ENCODE peak calls at places on chromosomes 3 and 15, in five cellular contexts. One of them, this sample, is unnamed.

GRCh38 chr3:69250014-69250413 is 127.6 kb upstream of the LMOD3 start:
- DNase-seq in Calu3: peak; percentile 78
- DNase-seq in dermis microvascular lymphatic vessel endothelial cell: no peak
- DNase-seq in NCI-H460: no peak
- DNase-seq in A673: peak; percentile 42
- DNase-seq in this sample: no peak

GRCh38 chr15:69478259-69478687 is 25.7 kb downstream of the RPLP1 start:
- DNase-seq in Calu3: peak; percentile 82
- DNase-seq in A673: peak; percentile 82
- DNase-seq in NCI-H460: no peak
- DNase-seq in dermis microvascular lymphatic vessel endothelial cell: peak; percentile 54
- DNase-seq in this sample: peak; percentile 48

GRCh38 chr3:123586131-123586530 is 1.3 kb upstream of the HACD2 start:
- DNase-seq in Calu3: peak; percentile 58
- DNase-seq in A673: peak; percentile 98
- DNase-seq in NCI-H460: peak; percentile 30
- DNase-seq in dermis microvascular lymphatic vessel endothelial cell: peak; percentile 64
- DNase-seq in this sample: peak; percentile 59

GRCh38 chr3:134325106-134325705 is 49.0 kb downstream of the AMOTL2 start:
- DNase-seq in A673: no peak
- DNase-seq in Calu3: no peak
- DNase-seq in dermis microvascular lymphatic vessel endothelial cell: no peak
- DNase-seq in NCI-H460: no peak
- DNase-seq in this sample: no peak

GRCh38 chr15:100740105-100740504 is 137.7 kb downstream of the ASB7 start:
- DNase-seq in dermis microvascular lymphatic vessel endothelial cell: no peak
- DNase-seq in NCI-H460: no peak
- DNase-seq in Calu3: no peak
- DNase-seq in A673: no peak
- DNase-seq in this sample: no peak

GRCh38 chr15:89556413-89557262 is 18.6 kb upstream of the TICRR start:
- DNase-seq in NCI-H460: peak; percentile 67
- DNase-seq in A673: peak; percentile 85
- DNase-seq in Calu3: peak; percentile 74
- DNase-seq in dermis microvascular lymphatic vessel endothelial cell: peak; percentile 77
- DNase-seq in this sample: peak; percentile 82

GRCh38 chr3:195209836-195210551 is 61.0 kb downstream of the XXYLT1 start:
- DNase-seq in NCI-H460: no peak
- DNase-seq in A673: no peak
- DNase-seq in dermis microvascular lymphatic vessel endothelial cell: peak; percentile 65
- DNase-seq in Calu3: no peak
- DNase-seq in this sample: peak; percentile 28

GRCh38 chr3:12754315-12754714 is 4.7 kb downstream of the TMEM40 start:
- DNase-seq in Calu3: no peak
- DNase-seq in A673: no peak
- DNase-seq in dermis microvascular lymphatic vessel endothelial cell: no peak
- DNase-seq in NCI-H460: no peak
- DNase-seq in this sample: no peak

GRCh38 chr3:21920431-21920830 is 169.4 kb upstream of the ZNF385D start:
- DNase-seq in Calu3: no peak
- DNase-seq in dermis microvascular lymphatic vessel endothelial cell: no peak
- DNase-seq in A673: no peak
- DNase-seq in NCI-H460: no peak
- DNase-seq in this sample: no peak

GRCh38 chr15:38750816-38751215 is 186.2 kb upstream of the RASGRP1 start:
- DNase-seq in A673: peak; percentile 4
- DNase-seq in NCI-H460: no peak
- DNase-seq in dermis microvascular lymphatic vessel endothelial cell: no peak
- DNase-seq in Calu3: no peak
- DNase-seq in this sample: no peak

GRCh38 chr3:14587733-14588360 is 47.7 kb upstream of the GRIP2 start:
- DNase-seq in Calu3: no peak
- DNase-seq in A673: no peak
- DNase-seq in dermis microvascular lymphatic vessel endothelial cell: no peak
- DNase-seq in NCI-H460: no peak
- DNase-seq in this sample: no peak

GRCh38 chr3:5186854-5187151 is 704 bp upstream of the EDEM1 start:
- DNase-seq in Calu3: no peak
- DNase-seq in NCI-H460: no peak
- DNase-seq in dermis microvascular lymphatic vessel endothelial cell: peak; percentile 50
- DNase-seq in A673: peak; percentile 28
- DNase-seq in this sample: no peak

GRCh38 chr3:69406156-69406555 is 20.3 kb upstream of the FRMD4B start:
- DNase-seq in Calu3: no peak
- DNase-seq in A673: no peak
- DNase-seq in dermis microvascular lymphatic vessel endothelial cell: peak; percentile 64
- DNase-seq in NCI-H460: no peak
- DNase-seq in this sample: peak; percentile 71

GRCh38 chr15:50873935-50874353 is 34.5 kb upstream of the AP4E1 start:
- DNase-seq in NCI-H460: no peak
- DNase-seq in Calu3: peak; percentile 43
- DNase-seq in A673: no peak
- DNase-seq in dermis microvascular lymphatic vessel endothelial cell: no peak
- DNase-seq in this sample: no peak

GRCh38 chr3:13171704-13172643 is 98.7 kb upstream of the IQSEC1 start:
- DNase-seq in A673: no peak
- DNase-seq in Calu3: no peak
- DNase-seq in NCI-H460: peak; percentile 29
- DNase-seq in dermis microvascular lymphatic vessel endothelial cell: no peak
- DNase-seq in this sample: no peak

GRCh38 chr15:82044373-82045178 is 1.2 kb downstream of the MEX3B start:
- DNase-seq in Calu3: no peak
- DNase-seq in dermis microvascular lymphatic vessel endothelial cell: peak; percentile 79
- DNase-seq in A673: peak; percentile 64
- DNase-seq in NCI-H460: no peak
- DNase-seq in this sample: peak; percentile 67

GRCh38 chr3:32620911-32621310 is 50.3 kb upstream of the DYNC1LI1 start:
- DNase-seq in Calu3: no peak
- DNase-seq in NCI-H460: no peak
- DNase-seq in dermis microvascular lymphatic vessel endothelial cell: no peak
- DNase-seq in A673: no peak
- DNase-seq in this sample: no peak

GRCh38 chr3:12135029-12135634 is 23.6 kb downstream of the TIMP4 start:
- DNase-seq in Calu3: peak; percentile 76
- DNase-seq in A673: peak; percentile 68
- DNase-seq in NCI-H460: peak; percentile 37
- DNase-seq in dermis microvascular lymphatic vessel endothelial cell: peak; percentile 70
- DNase-seq in this sample: peak; percentile 61

GRCh38 chr3:45367451-45367850 is 20.9 kb upstream of the LARS2 start:
- DNase-seq in dermis microvascular lymphatic vessel endothelial cell: no peak
- DNase-seq in A673: no peak
- DNase-seq in NCI-H460: no peak
- DNase-seq in Calu3: no peak
- DNase-seq in this sample: no peak

GRCh38 chr3:21216598-21216997 is 534.4 kb downstream of the ZNF385D start:
- DNase-seq in NCI-H460: no peak
- DNase-seq in dermis microvascular lymphatic vessel endothelial cell: no peak
- DNase-seq in Calu3: peak; percentile 30
- DNase-seq in A673: no peak
- DNase-seq in this sample: no peak

GRCh38 chr3:52216585-52217408 is 8.6 kb downstream of the TLR9 start:
- DNase-seq in dermis microvascular lymphatic vessel endothelial cell: peak; percentile 98
- DNase-seq in NCI-H460: no peak
- DNase-seq in Calu3: peak; percentile 93
- DNase-seq in A673: no peak
- DNase-seq in this sample: peak; percentile 96

GRCh38 chr3:135694142-135694541 is 271.4 kb upstream of the PPP2R3A start:
- DNase-seq in A673: no peak
- DNase-seq in Calu3: no peak
- DNase-seq in NCI-H460: no peak
- DNase-seq in dermis microvascular lymphatic vessel endothelial cell: no peak
- DNase-seq in this sample: no peak

GRCh38 chr3:196016485-196016884 is 65.4 kb downstream of the TFRC start:
- DNase-seq in dermis microvascular lymphatic vessel endothelial cell: no peak
- DNase-seq in Calu3: peak; percentile 19
- DNase-seq in A673: peak; percentile 32
- DNase-seq in NCI-H460: no peak
- DNase-seq in this sample: no peak

GRCh38 chr3:109702252-109702651 is 364.9 kb upstream of the DPPA4 start:
- DNase-seq in Calu3: peak; percentile 38
- DNase-seq in A673: no peak
- DNase-seq in NCI-H460: no peak
- DNase-seq in dermis microvascular lymphatic vessel endothelial cell: no peak
- DNase-seq in this sample: no peak

This sample was measured in endothelial cell of umbilical vein.